ENCODE peak calls at places on chromosome 15, in four cellular contexts. O, L, Y and U are unnamed samples. For H3K27me3, the result is how much of the 10 kb centered on the place peaks cover.

GRCh38 chr15:78146437-78147154 is 2.6 kb upstream of the IDH3A start:
- DNase-seq in O (peak), L (no peak), Y (no peak), U (no peak)

GRCh38 chr15:25810631-25811077 is 52.5 kb downstream of the ATP10A start:
- DNase-seq in O (no peak), L (no peak), Y (no peak), U (no peak)

GRCh38 chr15:63238796-63239195 is 38.6 kb upstream of the APH1B start:
- DNase-seq in O (no peak), L (no peak), Y (no peak), U (no peak)

GRCh38 chr15:38885001-38885400 is 320.4 kb upstream of the RASGRP1 start:
- DNase-seq in O (no peak), L (no peak), Y (peak), U (peak)

GRCh38 chr15:77069521-77070121 is 1.3 kb downstream of the TSPAN3 start:
- DNase-seq in O (no peak), L (no peak), Y (no peak), U (peak)

GRCh38 chr15:66734961-66735908 is 33.2 kb downstream of the SMAD6 start:
- DNase-seq in O (no peak), L (no peak), Y (no peak), U (no peak)

GRCh38 chr15:20346082-20346805 is 195.4 kb downstream of the GOLGA6L6 start:
- DNase-seq in O (no peak), L (no peak), Y (no peak), U (no peak)

GRCh38 chr15:59292393-59292792 is 80.3 kb downstream of the MYO1E start:
- DNase-seq in O (no peak), L (no peak), Y (peak), U (peak)

GRCh38 chr15:73930371-73930770 is 4.1 kb downstream of the LOXL1 start:
- DNase-seq in O (no peak), L (no peak), Y (no peak), U (no peak)

GRCh38 chr15:101044625-101045235 is 125.6 kb downstream of the LRRK1 start:
- DNase-seq in O (no peak), L (peak), Y (no peak), U (peak)

GRCh38 chr15:39270221-39270835 is 310.6 kb upstream of the THBS1 start:
- DNase-seq in O (no peak), L (no peak), Y (no peak), U (no peak)

GRCh38 chr15:78415284-78415683 is 22.7 kb upstream of the IREB2 start:
- DNase-seq in O (no peak), L (no peak), Y (no peak), U (peak)

GRCh38 chr15:78072080-78072892 is 5.2 kb downstream of the TBC1D2B start:
- DNase-seq in O (no peak), L (no peak), Y (peak), U (no peak)

GRCh38 chr15:30649952-30650929 is 24.3 kb downstream of the ARHGAP11B start:
- DNase-seq in O (no peak), L (no peak), Y (no peak), U (peak)

GRCh38 chr15:30033211-30033610 is 49.5 kb upstream of the GOLGA8J start:
- DNase-seq in O (no peak), L (no peak), Y (no peak), U (no peak)

GRCh38 chr15:49296258-49296657 is 126.2 kb downstream of the GALK2 start:
- DNase-seq in O (no peak), L (no peak), Y (no peak), U (no peak)

GRCh38 chr15:95840004-95840403 is 490.5 kb upstream of the NR2F2 start:
- DNase-seq in O (no peak), L (no peak), Y (no peak), U (no peak)

GRCh38 chr15:36415643-36416042 is 163.8 kb upstream of the CDIN1 start:
- DNase-seq in O (no peak), L (no peak), Y (no peak), U (no peak)
- TF ChIP-seq JUN in O (no peak), L (no peak), Y (no peak), U (no peak)

DNA sequence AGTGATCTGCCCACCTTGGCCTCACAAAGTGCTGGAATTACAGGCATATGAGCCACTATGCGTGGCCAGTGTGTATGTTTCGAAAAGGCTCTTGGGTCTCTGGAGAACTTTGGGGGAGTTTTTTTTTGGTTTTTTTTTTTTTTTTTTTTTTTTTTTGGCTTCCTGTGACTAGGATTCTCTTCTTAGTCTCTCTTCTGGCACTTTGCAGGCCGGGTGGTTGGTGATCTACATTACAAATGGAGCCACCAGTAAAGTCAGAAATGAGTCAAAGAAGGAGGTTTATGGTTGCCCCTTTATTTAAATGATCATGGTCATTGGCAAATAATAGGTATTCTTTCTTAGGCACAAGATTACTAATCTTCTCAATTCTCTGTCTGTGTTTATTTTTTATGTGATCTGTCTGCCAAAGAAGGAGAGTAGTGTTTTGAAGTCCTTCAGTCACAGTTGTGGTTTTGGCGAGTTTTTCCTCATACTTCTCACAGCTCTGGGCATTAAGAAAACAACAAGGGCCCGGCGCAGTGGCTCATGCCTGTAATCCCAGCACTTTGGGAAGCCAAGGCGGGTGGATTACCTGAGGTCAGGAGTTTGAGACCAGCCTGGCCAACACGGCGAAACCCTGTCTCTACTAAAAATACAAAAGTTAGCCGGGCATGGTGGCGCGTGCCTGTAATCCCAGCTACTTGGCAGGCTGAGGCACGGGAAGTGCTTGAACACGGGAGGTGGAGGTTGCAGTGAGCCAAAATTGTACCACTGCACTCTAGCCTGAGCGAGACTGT is 38.3 kb downstream of the PDE8A start:
- DNase-seq in O (no peak), L (no peak), Y (no peak), U (no peak)
- TF ChIP-seq MAX in O (no peak), L (no peak), Y (no peak), U (no peak)

GRCh38 chr15:44194397-44195150 is 497 bp downstream of the FRMD5 start:
- DNase-seq in O (peak), L (peak), Y (no peak), U (peak)
- H3K27me3 ChIP-seq in O (under half), L (under half), Y (under half), U (under half)

DNA sequence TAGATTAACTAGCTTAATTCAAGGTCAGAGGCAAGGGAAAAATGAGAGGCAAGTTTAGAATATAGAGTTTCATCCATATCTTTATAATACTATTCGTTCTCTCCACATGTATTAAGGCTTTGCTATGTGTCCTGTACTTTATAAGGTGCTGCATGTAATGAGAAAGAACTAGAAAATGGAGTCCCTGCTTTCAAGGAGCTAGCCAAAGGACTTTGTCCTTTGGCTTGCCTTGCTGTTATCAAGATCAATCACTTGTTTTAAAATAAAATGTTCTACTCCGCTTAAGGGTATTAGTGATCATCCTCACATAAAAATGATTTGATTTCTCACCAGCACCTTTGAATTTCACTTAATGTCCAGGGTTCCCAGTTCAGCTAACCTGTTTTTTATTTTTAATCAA is 470.9 kb downstream of the WDR72 start:
- DNase-seq in O (no peak), L (no peak), Y (no peak), U (no peak)
- TF ChIP-seq JUN in O (no peak), L (no peak), Y (no peak), U (no peak)

DNA sequence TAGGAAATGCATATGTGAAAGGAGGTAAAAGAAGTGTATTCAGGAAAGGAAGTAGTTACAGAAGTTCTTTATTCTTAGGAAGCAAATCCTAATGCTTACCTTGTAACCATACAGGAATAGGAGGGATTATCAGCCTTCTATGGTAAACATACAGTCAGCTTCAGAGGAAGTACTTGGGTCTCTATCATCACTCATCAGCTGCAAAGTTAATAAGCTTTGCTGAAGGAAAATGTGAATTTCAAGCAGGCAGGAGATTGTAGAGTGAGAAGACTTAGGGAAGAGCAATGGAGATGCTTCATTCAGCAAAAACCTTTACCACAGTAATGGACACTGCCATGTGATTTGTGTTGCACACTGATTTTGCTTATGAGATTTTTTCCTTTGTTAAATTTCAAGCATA is 150.7 kb downstream of the ZNF609 start:
- DNase-seq in O (no peak), L (no peak), Y (peak), U (peak)
- TF ChIP-seq MAX in O (no peak), L (no peak), Y (no peak), U (no peak)

GRCh38 chr15:42110367-42110766 is 16.0 kb upstream of the PLA2G4D start:
- DNase-seq in O (no peak), L (no peak), Y (no peak), U (no peak)
- H3K27me3 ChIP-seq in O (under half), L (under half), Y (under half), U (under half)

GRCh38 chr15:56963126-56963525 is 44.7 kb downstream of the TCF12 start:
- DNase-seq in O (no peak), L (no peak), Y (no peak), U (no peak)
- TF ChIP-seq JUN in O (no peak), L (no peak), Y (no peak), U (no peak)

DNA sequence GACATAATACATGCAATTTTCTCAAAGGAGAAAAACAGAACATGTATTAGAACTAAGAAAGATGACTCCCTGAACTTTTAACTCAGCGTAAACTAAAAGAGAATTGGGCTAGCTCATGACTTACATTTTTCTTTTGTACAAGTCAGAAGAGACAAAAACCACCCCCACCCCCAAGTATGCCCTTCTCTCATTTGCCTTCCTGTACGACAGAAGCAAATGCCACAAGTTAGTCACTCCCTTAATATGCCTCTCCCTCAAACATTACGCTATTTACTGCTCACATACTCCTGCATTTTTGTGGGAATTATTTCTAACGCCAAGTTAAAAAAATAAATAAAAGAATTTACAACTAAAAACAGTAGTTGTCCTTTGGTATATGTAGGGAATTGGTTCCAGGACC is 22.0 kb downstream of the CPEB1 start:
- DNase-seq in O (no peak), L (no peak), Y (no peak), U (no peak)
- TF ChIP-seq MAX in O (no peak), L (no peak), Y (no peak), U (no peak)